ENCODE peak calls at places on chromosome 7, in four cellular contexts. One of them, this sample, is unnamed.

GRCh38 chr7:43834463-43835251 is 34.7 kb downstream of the MRPS24 start:
- DNase-seq in hepatocyte: no peak
- DNase-seq in neural progenitor cell: no peak
- DNase-seq in SK-N-SH: no peak
- DNase-seq in this sample: no peak

GRCh38 chr7:26127411-26127810 is 24.6 kb upstream of the NFE2L3 start:
- DNase-seq in neural progenitor cell: no peak
- DNase-seq in hepatocyte: no peak
- DNase-seq in SK-N-SH: no peak
- DNase-seq in this sample: no peak

GRCh38 chr7:140358771-140359095 is 39.6 kb downstream of the SLC37A3 start:
- DNase-seq in SK-N-SH: no peak
- DNase-seq in hepatocyte: no peak
- DNase-seq in neural progenitor cell: no peak
- DNase-seq in this sample: peak; percentile 36

GRCh38 chr7:127776776-127777390 is 124.9 kb downstream of the SND1 start:
- DNase-seq in SK-N-SH: no peak
- DNase-seq in hepatocyte: no peak
- DNase-seq in neural progenitor cell: no peak
- DNase-seq in this sample: peak; percentile 87

GRCh38 chr7:87216701-87217508 is 2.6 kb downstream of the TMEM243 start:
- DNase-seq in SK-N-SH: no peak
- DNase-seq in neural progenitor cell: no peak
- DNase-seq in hepatocyte: no peak
- DNase-seq in this sample: no peak

GRCh38 chr7:75955293-75955938 is 39.0 kb downstream of the TMEM120A start:
- DNase-seq in neural progenitor cell: no peak
- DNase-seq in hepatocyte: no peak
- DNase-seq in SK-N-SH: no peak
- DNase-seq in this sample: no peak

GRCh38 chr7:152673902-152674301 is 2.0 kb downstream of the XRCC2 start:
- DNase-seq in neural progenitor cell: no peak
- DNase-seq in hepatocyte: no peak
- DNase-seq in SK-N-SH: no peak
- DNase-seq in this sample: no peak

GRCh38 chr7:150986099-150986512 is 4.7 kb upstream of the NOS3 start:
- DNase-seq in hepatocyte: peak; percentile 84
- DNase-seq in neural progenitor cell: peak; percentile 85
- DNase-seq in SK-N-SH: peak; percentile 85
- DNase-seq in this sample: peak; percentile 98

GRCh38 chr7:88312061-88312663 is 5.5 kb upstream of the STEAP4 start:
- DNase-seq in neural progenitor cell: no peak
- DNase-seq in SK-N-SH: no peak
- DNase-seq in hepatocyte: no peak
- DNase-seq in this sample: no peak

GRCh38 chr7:76394962-76395361 is 14.5 kb downstream of the SSC4D start:
- DNase-seq in neural progenitor cell: no peak
- DNase-seq in SK-N-SH: no peak
- DNase-seq in hepatocyte: no peak
- DNase-seq in this sample: peak; percentile 13

GRCh38 chr7:157278791-157279678 is 57.8 kb upstream of the DNAJB6 start:
- DNase-seq in neural progenitor cell: no peak
- DNase-seq in SK-N-SH: peak; percentile 46
- DNase-seq in hepatocyte: no peak
- DNase-seq in this sample: peak; percentile 94

GRCh38 chr7:130070900-130071622 is 727 bp downstream of the KLHDC10 start:
- DNase-seq in neural progenitor cell: peak; percentile 29
- DNase-seq in SK-N-SH: no peak
- DNase-seq in hepatocyte: peak; percentile 19
- DNase-seq in this sample: no peak

GRCh38 chr7:123864012-123864411 is 19.0 kb downstream of the HYAL4 start:
- DNase-seq in SK-N-SH: no peak
- DNase-seq in hepatocyte: no peak
- DNase-seq in neural progenitor cell: no peak
- DNase-seq in this sample: no peak

GRCh38 chr7:77327932-77328628 is 88.1 kb downstream of the GSAP start:
- DNase-seq in hepatocyte: no peak
- DNase-seq in SK-N-SH: no peak
- DNase-seq in neural progenitor cell: no peak
- DNase-seq in this sample: no peak

GRCh38 chr7:104971290-104972071 is 42.5 kb upstream of the KMT2E start:
- DNase-seq in hepatocyte: peak; percentile 33
- DNase-seq in SK-N-SH: no peak
- DNase-seq in neural progenitor cell: no peak
- DNase-seq in this sample: peak; percentile 14

GRCh38 chr7:114924066-114924712 is 2.3 kb downstream of the MDFIC start:
- DNase-seq in SK-N-SH: no peak
- DNase-seq in neural progenitor cell: no peak
- DNase-seq in hepatocyte: no peak
- DNase-seq in this sample: no peak

GRCh38 chr7:127850195-127850594 is 181.0 kb downstream of the LRRC4 start:
- DNase-seq in SK-N-SH: no peak
- DNase-seq in neural progenitor cell: no peak
- DNase-seq in hepatocyte: no peak
- DNase-seq in this sample: no peak

DNA sequence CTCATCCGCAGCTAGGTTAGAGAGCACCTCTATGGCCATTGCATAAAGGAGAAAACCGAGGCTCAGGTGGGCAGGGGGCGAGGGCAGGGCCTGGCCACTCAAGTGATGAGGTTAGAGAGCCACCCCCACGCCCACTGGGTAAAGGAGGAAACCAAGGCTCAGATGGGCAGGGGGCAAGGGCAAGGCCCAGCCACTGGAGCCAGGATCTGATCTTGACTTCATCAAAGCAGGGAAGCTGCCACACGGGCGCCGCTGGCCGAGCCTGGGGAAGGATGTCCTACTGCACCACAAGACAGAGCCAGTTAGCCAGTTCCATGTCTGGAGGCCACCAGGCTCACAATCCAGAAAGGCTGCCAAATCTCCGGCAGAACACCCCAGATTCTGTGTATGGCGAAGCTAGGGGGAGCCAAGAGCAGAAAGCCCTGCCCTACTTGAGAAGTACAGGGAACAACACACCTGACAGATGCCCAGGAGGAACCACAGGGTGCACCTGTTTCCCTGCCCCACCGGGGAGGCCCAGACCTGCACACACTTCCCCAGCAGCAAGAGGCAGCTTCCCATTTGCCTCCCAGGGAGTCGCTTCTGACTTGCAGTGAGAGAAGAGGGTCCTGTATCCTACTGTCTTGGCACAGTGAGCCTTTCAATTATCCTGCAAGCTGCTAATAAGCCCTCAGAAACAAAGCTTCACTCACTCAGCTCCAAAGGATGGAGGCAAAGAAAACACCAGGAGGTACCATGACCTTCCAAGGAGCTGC is 101.9 kb downstream of the TNS3 start:
- DNase-seq in neural progenitor cell: peak; percentile 76
- DNase-seq in hepatocyte: no peak
- DNase-seq in SK-N-SH: no peak
- DNase-seq in this sample: no peak
- H4K20me1 ChIP-seq in neural progenitor cell: peaks cover 51% of the 10 kb centered on the region
- H4K20me1 ChIP-seq in hepatocyte: no peaks in the 10 kb centered on the region
- H4K20me1 ChIP-seq in SK-N-SH: no peaks in the 10 kb centered on the region
- H4K20me1 ChIP-seq in this sample: peaks cover 34% of the 10 kb centered on the region

GRCh38 chr7:79608005-79608404 is 154.5 kb upstream of the MAGI2 start:
- DNase-seq in SK-N-SH: no peak
- DNase-seq in neural progenitor cell: no peak
- DNase-seq in hepatocyte: peak; percentile 38
- DNase-seq in this sample: no peak
- H3K4me2 ChIP-seq in SK-N-SH: no peak overlapping the region
- H3K4me2 ChIP-seq in neural progenitor cell: no peak overlapping the region
- H3K4me2 ChIP-seq in hepatocyte: no peak overlapping the region
- H3K4me2 ChIP-seq in this sample: no peak overlapping the region

DNA sequence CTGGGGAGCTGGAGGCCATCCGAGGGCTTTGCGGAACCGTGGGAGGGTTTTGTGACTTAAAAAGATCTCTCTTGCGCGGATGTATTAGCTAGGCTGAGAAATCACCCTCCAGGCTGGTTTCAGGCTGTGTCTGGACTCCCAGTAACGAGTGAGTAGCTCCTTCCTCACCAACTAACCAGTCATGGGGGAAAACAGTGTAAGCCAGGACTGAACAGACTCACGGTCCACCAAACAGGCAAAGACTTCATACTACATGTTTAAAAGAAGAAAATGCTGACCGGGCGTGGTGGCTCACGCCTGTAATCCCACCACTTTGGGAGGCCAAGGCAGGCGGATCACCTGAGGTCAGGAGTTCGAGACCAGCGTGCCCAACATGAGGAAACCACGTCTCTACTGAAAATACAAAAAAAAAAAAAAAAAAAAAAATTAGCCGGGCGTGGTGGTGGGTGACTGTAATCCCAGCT is 769 bp downstream of the AP5Z1 start:
- DNase-seq in SK-N-SH: no peak
- DNase-seq in neural progenitor cell: no peak
- DNase-seq in hepatocyte: no peak
- DNase-seq in this sample: no peak
- H3K27ac ChIP-seq in SK-N-SH: peak overlapping the region; percentile 59
- H3K27ac ChIP-seq in neural progenitor cell: no peak overlapping the region
- H3K27ac ChIP-seq in hepatocyte: peak overlapping the region; percentile 94
- H3K27ac ChIP-seq in this sample: peak overlapping the region; percentile 95

DNA sequence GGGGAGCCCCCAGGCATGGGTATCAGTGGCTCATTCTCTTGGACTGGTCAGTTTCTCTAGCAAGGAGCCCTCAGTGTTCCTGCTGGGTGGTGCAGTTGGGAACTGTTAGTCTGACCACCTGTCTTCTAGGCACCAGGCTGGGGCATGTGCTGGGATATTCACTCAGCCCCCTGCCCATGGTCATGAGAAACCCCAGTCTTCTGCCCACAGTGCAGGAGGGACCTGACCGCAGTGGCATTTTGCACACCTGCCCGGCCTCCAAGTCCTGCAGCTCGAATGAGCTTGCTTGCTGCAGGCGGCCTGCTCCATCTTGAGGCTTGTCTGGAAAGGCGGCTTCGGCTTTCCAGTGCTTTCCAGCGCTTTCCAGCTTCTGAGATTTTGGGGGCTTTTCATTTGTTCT is 36.3 kb downstream of the CUX1 start:
- DNase-seq in neural progenitor cell: no peak
- DNase-seq in SK-N-SH: no peak
- DNase-seq in hepatocyte: no peak
- DNase-seq in this sample: no peak
- H4K20me1 ChIP-seq in neural progenitor cell: peaks cover 91% of the 10 kb centered on the region
- H4K20me1 ChIP-seq in SK-N-SH: peaks cover 55% of the 10 kb centered on the region
- H4K20me1 ChIP-seq in hepatocyte: peaks cover 70% of the 10 kb centered on the region
- H4K20me1 ChIP-seq in this sample: peaks cover 61% of the 10 kb centered on the region

GRCh38 chr7:101154693-101155102 is 422 bp downstream of the AP1S1 start:
- DNase-seq in hepatocyte: no peak
- DNase-seq in neural progenitor cell: no peak
- DNase-seq in SK-N-SH: no peak
- DNase-seq in this sample: no peak

GRCh38 chr7:101153969-101154692 is at the start of gene AP1S1:
- DNase-seq in SK-N-SH: peak; percentile 100
- DNase-seq in neural progenitor cell: peak; percentile 100
- DNase-seq in hepatocyte: peak; percentile 98
- DNase-seq in this sample: peak; percentile 100

GRCh38 chr7:101155303-101155702 is 1.0 kb downstream of the AP1S1 start:
- DNase-seq in neural progenitor cell: no peak
- DNase-seq in hepatocyte: no peak
- DNase-seq in SK-N-SH: no peak
- DNase-seq in this sample: peak; percentile 57

GRCh38 chr7:101156277-101156676 is 2.0 kb downstream of the AP1S1 start:
- DNase-seq in hepatocyte: no peak
- DNase-seq in neural progenitor cell: no peak
- DNase-seq in SK-N-SH: no peak
- DNase-seq in this sample: peak; percentile 35

DNA sequence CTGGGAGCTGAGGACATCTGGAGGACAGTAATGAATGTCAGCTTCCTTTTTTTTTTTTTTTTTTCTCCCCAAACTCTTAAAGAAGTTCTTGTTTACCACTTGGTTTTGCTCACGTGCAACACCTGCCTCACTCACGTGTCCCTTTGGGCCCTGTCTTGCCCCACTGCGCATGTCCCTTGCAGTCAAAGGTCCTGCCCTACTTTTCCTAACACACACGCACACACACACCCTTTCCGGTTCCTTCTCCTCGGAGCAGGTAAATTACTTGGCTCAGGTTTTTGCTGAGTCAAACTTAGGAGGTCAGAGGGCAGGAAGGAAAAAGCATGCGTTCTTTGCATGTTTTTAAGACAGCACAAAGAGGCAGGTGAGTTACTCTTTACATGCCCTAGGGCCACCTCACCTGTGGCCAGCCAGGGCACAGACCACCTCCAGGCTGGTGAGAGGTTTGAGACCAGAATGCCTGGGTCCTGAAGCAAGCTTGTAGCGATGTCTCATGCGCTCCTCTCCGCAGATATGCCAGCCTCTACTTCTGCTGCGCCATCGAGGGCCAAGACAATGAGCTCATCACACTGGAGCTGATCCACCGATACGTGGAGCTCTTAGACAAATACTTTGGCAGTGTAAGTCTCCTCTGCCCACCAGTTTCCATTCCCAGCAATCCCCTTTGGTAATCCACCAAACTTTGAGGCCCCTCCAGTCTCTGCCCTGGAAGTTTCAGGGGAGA is 2.8 kb downstream of the AP1S1 start:
- DNase-seq in SK-N-SH: no peak
- DNase-seq in hepatocyte: no peak
- DNase-seq in neural progenitor cell: no peak
- DNase-seq in this sample: peak; percentile 49
- H3K4me2 ChIP-seq in SK-N-SH: no peak overlapping the region
- H3K4me2 ChIP-seq in hepatocyte: no peak overlapping the region
- H3K4me2 ChIP-seq in neural progenitor cell: no peak overlapping the region
- H3K4me2 ChIP-seq in this sample: no peak overlapping the region

DNA sequence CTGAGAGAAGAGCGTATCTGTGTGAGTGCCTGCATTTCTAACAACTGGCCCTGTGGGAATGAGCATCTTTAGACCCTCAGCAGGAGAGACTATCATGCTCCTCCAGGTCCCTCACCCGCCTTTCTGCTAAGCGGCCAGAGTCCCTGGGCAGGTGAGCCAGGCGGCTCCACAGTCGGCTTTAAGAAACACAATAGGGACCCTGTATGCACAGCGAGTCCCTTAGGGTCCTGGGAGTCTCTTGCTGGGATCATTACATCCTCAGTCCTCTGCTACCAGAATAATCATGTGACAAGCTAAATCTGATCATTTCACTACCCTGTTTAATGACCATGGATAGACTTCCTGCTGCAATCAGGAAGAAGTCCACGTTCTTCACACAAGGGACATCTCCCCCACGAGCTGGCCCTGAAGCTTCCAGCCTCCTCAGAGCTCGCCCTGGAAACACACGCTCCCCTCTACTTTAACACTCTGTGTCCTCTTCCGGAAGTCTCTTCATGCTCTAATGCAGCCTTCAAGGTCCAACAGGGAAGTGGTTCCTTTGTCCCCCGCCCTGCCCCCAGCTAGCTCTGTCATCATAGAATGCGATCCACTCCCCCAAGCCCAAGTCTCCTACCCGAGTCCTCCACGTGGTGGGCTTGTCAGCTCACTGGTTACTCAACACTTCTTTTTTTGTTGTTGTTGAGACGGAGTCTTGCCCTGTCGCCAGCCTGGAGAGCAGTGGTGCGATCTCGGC is 101.6 kb downstream of the RNF216 start:
- DNase-seq in hepatocyte: no peak
- DNase-seq in SK-N-SH: no peak
- DNase-seq in neural progenitor cell: no peak
- DNase-seq in this sample: peak; percentile 73
- H3K27ac ChIP-seq in hepatocyte: no peak overlapping the region
- H3K27ac ChIP-seq in SK-N-SH: no peak overlapping the region
- H3K27ac ChIP-seq in neural progenitor cell: peak overlapping the region; percentile 17
- H3K27ac ChIP-seq in this sample: peak overlapping the region; percentile 39

GRCh38 chr7:138483516-138483915 is 23.5 kb downstream of the TRIM24 start:
- DNase-seq in SK-N-SH: no peak
- DNase-seq in hepatocyte: no peak
- DNase-seq in neural progenitor cell: no peak
- DNase-seq in this sample: no peak
- H4K20me1 ChIP-seq in SK-N-SH: peaks cover 3% of the 10 kb centered on the region
- H4K20me1 ChIP-seq in hepatocyte: peaks cover 79% of the 10 kb centered on the region
- H4K20me1 ChIP-seq in neural progenitor cell: peaks cover 55% of the 10 kb centered on the region
- H4K20me1 ChIP-seq in this sample: no peaks in the 10 kb centered on the region

GRCh38 chr7:31699050-31699449 is 12.0 kb downstream of the PPP1R17 start:
- DNase-seq in neural progenitor cell: no peak
- DNase-seq in hepatocyte: no peak
- DNase-seq in SK-N-SH: no peak
- DNase-seq in this sample: no peak
- H3K4me2 ChIP-seq in neural progenitor cell: no peak overlapping the region
- H3K4me2 ChIP-seq in hepatocyte: no peak overlapping the region
- H3K4me2 ChIP-seq in SK-N-SH: no peak overlapping the region
- H3K4me2 ChIP-seq in this sample: no peak overlapping the region